ENCODE peak calls at places on chromosomes 3 and 15, in four cellular contexts. R is AG10803, Y is neural progenitor cell, J is dorsolateral prefrontal cortex. A is an unnamed sample.

GRCh38 chr15:74780523-74780982 is 1.3 kb upstream of the CSK start:
- DNase-seq in R (no peak), Y (no peak), J (no peak), A (no peak)

GRCh38 chr15:69509131-69509530 is 56.5 kb downstream of the RPLP1 start:
- DNase-seq in R (no peak), Y (no peak), J (no peak), A (no peak)

GRCh38 chr3:126961791-126962461 is 21.0 kb upstream of the PLXNA1 start:
- DNase-seq in R (no peak), Y (no peak), J (no peak), A (no peak)

GRCh38 chr3:52355526-52355925 is 39.4 kb downstream of the DNAH1 start:
- DNase-seq in R (no peak), Y (no peak), J (no peak), A (no peak)

GRCh38 chr15:71232411-71232810 is 117.1 kb downstream of the THSD4 start:
- DNase-seq in R (no peak), Y (no peak), J (no peak), A (no peak)

GRCh38 chr15:76335129-76335850 is 1.3 kb upstream of the ISL2 start:
- DNase-seq in R (no peak), Y (peak; percentile 66), J (no peak), A (no peak)

GRCh38 chr3:162738778-162739177 is 1242.2 kb downstream of the OTOL1 start:
- DNase-seq in R (no peak), Y (no peak), J (no peak), A (peak; percentile 2)

GRCh38 chr15:39426552-39427532 is 154.0 kb upstream of the THBS1 start:
- DNase-seq in R (peak; percentile 97), Y (peak; percentile 21), J (no peak), A (peak; percentile 54)

GRCh38 chr3:150911780-150912179 is 6.5 kb upstream of the MINDY4B start:
- DNase-seq in R (no peak), Y (no peak), J (no peak), A (no peak)

GRCh38 chr15:74318376-74319137 is 48.9 kb downstream of the CYP11A1 start:
- DNase-seq in R (peak; percentile 55), Y (no peak), J (no peak), A (no peak)

GRCh38 chr3:181554233-181554765 is 157.4 kb upstream of the SOX2 start:
- DNase-seq in R (no peak), Y (no peak), J (no peak), A (no peak)

GRCh38 chr15:42921049-42921731 is 612 bp upstream of the TTBK2 start:
- DNase-seq in R (peak; percentile 17), Y (peak; percentile 54), J (peak; percentile 27), A (no peak)

GRCh38 chr15:80635953-80636352 is 59.2 kb upstream of the ABHD17C start:
- DNase-seq in R (no peak), Y (no peak), J (no peak), A (no peak)

GRCh38 chr3:42802876-42803799 is 1.2 kb downstream of the HIGD1A start:
- DNase-seq in R (no peak), Y (peak; percentile 55), J (peak; percentile 8), A (no peak)

GRCh38 chr3:57675530-57675929 is 17.3 kb downstream of the DENND6A start:
- DNase-seq in R (no peak), Y (no peak), J (no peak), A (no peak)

GRCh38 chr15:70792171-70792573 is 28.8 kb upstream of the UACA start:
- DNase-seq in R (peak; percentile 71), Y (no peak), J (no peak), A (no peak)

GRCh38 chr15:64581408-64581761 is 121.0 kb downstream of the ZNF609 start:
- DNase-seq in R (no peak), Y (no peak), J (no peak), A (no peak)

GRCh38 chr3:113783463-113783862 is 36.6 kb downstream of the ATP6V1A start:
- DNase-seq in R (peak; percentile 99), Y (no peak), J (no peak), A (peak; percentile 95)

GRCh38 chr3:8490079-8490552 is 11.5 kb upstream of the LMCD1 start:
- DNase-seq in R (peak; percentile 99), Y (no peak), J (no peak), A (peak; percentile 98)

GRCh38 chr3:177356113-177356512 is 158.8 kb upstream of the TBL1XR1 start:
- DNase-seq in R (no peak), Y (no peak), J (no peak), A (no peak)

GRCh38 chr3:139737682-139738361 is 60.0 kb upstream of the NMNAT3 start:
- DNase-seq in R (no peak), Y (no peak), J (no peak), A (no peak)

GRCh38 chr15:37204698-37205097 is 104.3 kb upstream of the MEIS2 start:
- DNase-seq in R (no peak), Y (no peak), J (no peak), A (no peak)

GRCh38 chr3:71649757-71650156 is 66.2 kb upstream of the FOXP1 start:
- DNase-seq in R (no peak), Y (no peak), J (no peak), A (no peak)

GRCh38 chr3:71650372-71650771 is 66.8 kb upstream of the FOXP1 start:
- DNase-seq in R (no peak), Y (no peak), J (no peak), A (no peak)

GRCh38 chr3:71647751-71648150 is 64.2 kb upstream of the FOXP1 start:
- DNase-seq in R (no peak), Y (no peak), J (no peak), A (no peak)

GRCh38 chr3:71651625-71652024 is 68.1 kb upstream of the FOXP1 start:
- DNase-seq in R (no peak), Y (no peak), J (no peak), A (no peak)

GRCh38 chr3:71652786-71653419 is 69.4 kb upstream of the FOXP1 start:
- DNase-seq in R (peak; percentile 64), Y (peak; percentile 66), J (peak; percentile 19), A (peak; percentile 21)
- TF ChIP-seq CTCF in R (peak; percentile 60), Y (peak; percentile 67), J (peak; percentile 55), A (peak; percentile 9)

DNA sequence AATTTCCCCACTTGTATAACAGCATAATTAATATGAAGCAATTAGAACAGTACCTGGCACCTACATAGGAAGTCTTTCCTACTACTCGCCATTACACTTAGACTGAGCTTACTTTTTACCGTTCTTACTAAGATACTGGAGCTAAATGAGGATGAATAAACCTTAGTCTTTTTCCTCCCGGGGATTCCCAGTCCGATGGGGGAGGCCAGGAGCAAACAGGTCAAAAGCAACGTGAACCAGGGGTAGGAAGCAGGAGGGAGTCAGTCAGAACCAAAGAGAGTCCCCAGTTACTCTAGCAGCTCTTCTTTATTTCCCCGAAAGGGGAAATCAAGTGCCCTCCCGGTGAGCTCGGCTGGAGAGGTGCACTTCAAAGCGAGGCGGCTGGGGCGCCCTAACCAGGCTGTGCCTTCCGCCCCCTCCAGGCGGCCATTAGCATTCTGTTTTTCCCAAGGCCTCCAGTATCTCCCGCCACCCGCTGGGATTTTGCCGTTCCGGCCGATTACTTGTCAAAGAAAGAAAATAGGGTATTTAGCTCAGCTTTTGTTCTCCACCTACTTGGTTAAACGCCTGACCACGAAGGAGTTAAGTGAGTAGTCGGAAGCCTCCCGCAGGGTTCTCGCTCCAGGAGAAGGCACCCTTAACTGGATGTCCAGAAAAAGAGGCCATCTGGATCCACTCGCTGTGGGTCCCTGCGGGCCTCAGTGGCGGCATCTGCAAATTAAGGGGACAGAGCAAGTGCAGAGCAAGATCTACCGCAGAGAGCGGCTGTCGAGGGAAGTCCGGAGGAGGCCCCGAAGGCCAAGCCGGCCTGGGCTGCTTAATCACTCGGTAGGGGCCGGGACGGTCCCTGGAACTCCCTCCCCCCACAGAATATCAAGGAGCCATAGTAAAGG is 6.3 kb upstream of the EOMES start:
- DNase-seq in R (no peak), Y (peak; percentile 91), J (no peak), A (no peak)
- TF ChIP-seq CTCF in R (no peak), Y (peak; percentile 52), J (no peak), A (peak; percentile 3)

GRCh38 chr3:99861216-99861615 is 43.6 kb downstream of the CMSS1 start:
- DNase-seq in R (no peak), Y (no peak), J (no peak), A (no peak)
- TF ChIP-seq CTCF in R (no peak), Y (no peak), J (no peak), A (no peak)

GRCh38 chr15:100910119-100910518 is 9.0 kb upstream of the LRRK1 start:
- DNase-seq in R (no peak), Y (peak; percentile 43), J (no peak), A (no peak)
- TF ChIP-seq CTCF in R (peak; percentile 18), Y (peak; percentile 50), J (no peak), A (peak; percentile 15)

DNA sequence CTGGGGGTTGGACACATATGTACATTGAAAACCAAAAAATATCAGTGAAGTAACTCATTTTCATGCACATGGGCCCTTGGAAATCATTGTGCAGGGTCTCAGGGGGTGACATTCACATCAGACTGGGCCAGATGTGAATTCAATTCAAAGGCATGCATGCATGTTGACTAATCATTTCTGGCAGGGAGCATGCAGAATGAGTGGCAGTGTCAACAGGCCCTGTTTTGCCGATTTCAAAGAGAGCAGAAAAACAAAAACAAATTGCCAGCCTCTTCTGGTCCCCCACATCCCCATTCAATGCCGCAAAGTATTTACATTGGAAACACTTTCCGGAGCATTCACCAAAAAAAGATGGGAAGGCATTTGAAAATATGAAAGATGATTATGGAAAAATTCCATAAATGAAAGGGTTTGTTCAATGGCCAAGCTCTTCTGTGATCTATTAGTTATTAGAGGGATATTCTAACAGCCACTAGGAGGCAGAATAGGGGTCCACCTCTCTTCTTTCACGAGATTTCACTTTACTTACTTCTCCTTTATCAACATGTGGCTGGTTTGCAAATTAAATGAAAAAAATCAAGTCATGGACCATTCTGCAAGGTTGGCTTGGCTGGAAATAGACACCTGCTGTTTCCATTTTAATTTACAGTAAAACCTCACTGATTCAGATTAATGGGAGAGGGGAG is 119.9 kb upstream of the FEZF2 start:
- DNase-seq in R (no peak), Y (peak; percentile 8), J (no peak), A (no peak)
- TF ChIP-seq CTCF in R (peak; percentile 35), Y (peak; percentile 66), J (no peak), A (peak; percentile 8)

A was measured in AG04449.